ENCODE peak calls at places on chromosome 15, in ten cellular contexts. H is Peyer's patch, U is lung, Q is ovary, T is SJSA1, J is MM.1S, M is IMR-90, C is right cardiac atrium, S is cardiac muscle cell, L is body of pancreas. N is an unnamed sample.
A peak's percentile ranks its signal among the peaks of the same experiment; 100 is the strongest.

GRCh38 chr15:77819841-77820728 is 187.4 kb upstream of the LINGO1 start:
- DNase-seq in M (no peak), H (no peak), J (peak; percentile 17), S (peak; percentile 70), C (no peak), U (no peak), Q (no peak), L (peak; percentile 37), T (no peak), N (no peak)

GRCh38 chr15:34609658-34610057 is 26.2 kb upstream of the GOLGA8B start:
- DNase-seq in U (no peak), Q (no peak), M (no peak), T (no peak), H (no peak), L (no peak), J (no peak), C (no peak), S (peak; percentile 76), N (no peak)

GRCh38 chr15:75033809-75034208 is 10.4 kb downstream of the PPCDC start:
- DNase-seq in T (no peak), M (no peak), C (no peak), S (no peak), Q (no peak), U (no peak), H (no peak), J (no peak), L (no peak), N (no peak)

GRCh38 chr15:41811432-41812195 is 16.3 kb upstream of the JMJD7 start:
- DNase-seq in L (peak; percentile 91), C (peak; percentile 92), M (peak; percentile 81), T (peak; percentile 77), H (peak; percentile 80), S (peak; percentile 91), U (peak; percentile 84), Q (peak; percentile 92), J (peak; percentile 63), N (peak; percentile 81)

GRCh38 chr15:74830868-74831267 is 4.4 kb downstream of the CPLX3 start:
- DNase-seq in C (peak; percentile 74), T (no peak), J (no peak), L (no peak), S (no peak), U (no peak), H (no peak), M (no peak), Q (no peak), N (no peak)

GRCh38 chr15:40702077-40702476 is 7.1 kb downstream of the RAD51 start:
- DNase-seq in U (no peak), M (peak; percentile 28), C (no peak), H (no peak), Q (no peak), J (peak; percentile 58), T (no peak), L (no peak), S (no peak), N (peak; percentile 25)

GRCh38 chr15:27850961-27851636 is 248.0 kb downstream of the OCA2 start:
- DNase-seq in U (no peak), C (no peak), T (no peak), J (no peak), M (no peak), Q (no peak), L (no peak), H (no peak), S (no peak), N (no peak)

GRCh38 chr15:60651734-60652141 is 172.8 kb upstream of the ICE2 start:
- DNase-seq in J (no peak), C (no peak), Q (no peak), H (no peak), L (no peak), M (no peak), T (no peak), U (no peak), S (peak; percentile 34), N (peak; percentile 47)

GRCh38 chr15:70466305-70466704 is 297.1 kb downstream of the UACA start:
- DNase-seq in H (no peak), T (no peak), U (no peak), M (no peak), C (no peak), L (no peak), J (peak; percentile 15), S (no peak), Q (no peak), N (no peak)

GRCh38 chr15:27828721-27829120 is 270.4 kb downstream of the OCA2 start:
- DNase-seq in Q (no peak), M (no peak), H (no peak), T (no peak), L (no peak), J (no peak), U (no peak), C (no peak), S (no peak), N (no peak)

GRCh38 chr15:69789648-69790393 is 307.9 kb downstream of the TLE3 start:
- DNase-seq in T (no peak), S (no peak), U (no peak), Q (no peak), M (no peak), C (no peak), L (no peak), J (no peak), H (no peak), N (no peak)

GRCh38 chr15:80174017-80174746 is 21.4 kb downstream of the FAH start:
- DNase-seq in C (no peak), T (no peak), U (no peak), J (no peak), H (no peak), Q (no peak), M (peak; percentile 83), S (no peak), L (no peak), N (no peak)

GRCh38 chr15:84081391-84082168 is 154.0 kb upstream of the GOLGA6L4 start:
- DNase-seq in M (no peak), L (no peak), U (no peak), T (no peak), H (no peak), Q (no peak), S (no peak), C (no peak), J (no peak), N (no peak)

GRCh38 chr15:74215958-74216357 is 13.4 kb upstream of the STRA6 start:
- DNase-seq in M (no peak), H (no peak), U (no peak), Q (no peak), L (no peak), C (no peak), J (no peak), S (no peak), T (no peak), N (no peak)

GRCh38 chr15:70056091-70056680 is 41.5 kb downstream of the TLE3 start:
- DNase-seq in Q (peak; percentile 23), T (no peak), J (no peak), L (no peak), C (no peak), U (no peak), M (no peak), H (no peak), S (no peak), N (no peak)

GRCh38 chr15:57566840-57567239 is 24.9 kb upstream of the MYZAP start:
- DNase-seq in U (no peak), J (no peak), L (peak; percentile 70), S (no peak), C (peak; percentile 55), T (no peak), Q (no peak), M (no peak), H (no peak), N (no peak)

GRCh38 chr15:79332824-79333510 is 22.1 kb downstream of the TMED3 start:
- DNase-seq in L (peak; percentile 61), S (no peak), Q (no peak), H (no peak), T (no peak), M (no peak), J (no peak), C (no peak), U (no peak), N (no peak)

GRCh38 chr15:34436126-34436955 is 1.3 kb downstream of the GOLGA8A start:
- DNase-seq in C (peak; percentile 38), M (no peak), S (peak; percentile 12), J (peak; percentile 12), L (no peak), T (peak; percentile 7), U (no peak), Q (peak; percentile 46), H (no peak), N (no peak)

GRCh38 chr15:44541282-44541958 is 4.5 kb downstream of the EIF3J start:
- DNase-seq in S (no peak), J (no peak), C (no peak), Q (no peak), H (no peak), M (peak; percentile 90), U (no peak), T (peak; percentile 79), L (no peak), N (no peak)
- H3K4me1 ChIP-seq in S (peaks cover 23% of the 10 kb centered on the region), J (peaks cover 23% of the 10 kb centered on the region), C (peaks cover 5% of the 10 kb centered on the region), Q (peaks cover 4% of the 10 kb centered on the region), H (no peaks in the 10 kb centered on the region), M (peaks cover 17% of the 10 kb centered on the region), U (no peaks in the 10 kb centered on the region), T (peaks cover 41% of the 10 kb centered on the region), L (peaks cover 80% of the 10 kb centered on the region), N (peaks cover 4% of the 10 kb centered on the region)

GRCh38 chr15:68352401-68353062 is 75.0 kb downstream of the FEM1B start:
- DNase-seq in T (peak; percentile 92), M (peak; percentile 98), L (no peak), U (no peak), H (peak; percentile 16), S (no peak), J (no peak), Q (no peak), C (no peak), N (no peak)
- H3K27ac ChIP-seq in T (peak overlapping the region; percentile 96), M (peak overlapping the region; percentile 59), L (no peak overlapping the region), U (peak overlapping the region; percentile 36), H (no peak overlapping the region), S (no peak overlapping the region), J (no peak overlapping the region), Q (peak overlapping the region; percentile 16), C (peak overlapping the region; percentile 79), N (no peak overlapping the region)

GRCh38 chr15:32120577-32121465 is 90.5 kb downstream of the CHRNA7 start:
- DNase-seq in Q (no peak), U (no peak), H (no peak), T (no peak), C (peak; percentile 23), L (no peak), J (no peak), M (no peak), S (no peak), N (peak; percentile 73)
- H3K4me1 ChIP-seq in Q (no peaks in the 10 kb centered on the region), U (no peaks in the 10 kb centered on the region), H (no peaks in the 10 kb centered on the region), T (no peaks in the 10 kb centered on the region), C (no peaks in the 10 kb centered on the region), L (peaks cover 32% of the 10 kb centered on the region), J (no peaks in the 10 kb centered on the region), M (no peaks in the 10 kb centered on the region), S (peaks cover 15% of the 10 kb centered on the region), N (peaks cover 31% of the 10 kb centered on the region)

GRCh38 chr15:71547066-71547465 is 263.3 kb upstream of the NR2E3 start:
- DNase-seq in T (no peak), L (no peak), H (no peak), M (no peak), U (no peak), J (no peak), Q (peak; percentile 33), S (peak; percentile 60), C (peak; percentile 71), N (peak; percentile 18)
- H3K27ac ChIP-seq in T (no peak overlapping the region), L (no peak overlapping the region), H (no peak overlapping the region), M (no peak overlapping the region), U (no peak overlapping the region), J (no peak overlapping the region), Q (no peak overlapping the region), S (no peak overlapping the region), C (no peak overlapping the region), N (no peak overlapping the region)